ENCODE peak calls at places on chromosomes 11 and 22, in six cellular contexts. N is H1, S is H9, O is IMR-90, T is mesenchymal stem cell, G is trophoblast cell. X is an unnamed sample.

GRCh38 chr11:8740156-8740555 is 57.6 kb downstream of the RPL27A start:
- DNase-seq in S (no peak), O (no peak), G (no peak), T (no peak), N (no peak), X (no peak)

GRCh38 chr11:96122601-96123044 is 198.7 kb upstream of the MTMR2 start:
- DNase-seq in T (no peak), G (peak; percentile 71), S (no peak), N (no peak), O (peak; percentile 35), X (no peak)

GRCh38 chr22:42068351-42068730 is 2.3 kb downstream of the NAGA start:
- DNase-seq in N (no peak), G (no peak), O (no peak), S (no peak), T (no peak), X (no peak)

GRCh38 chr11:33500865-33501479 is 199.7 kb downstream of the C11orf91 start:
- DNase-seq in G (no peak), N (no peak), O (peak; percentile 65), T (peak; percentile 55), S (no peak), X (peak; percentile 62)

GRCh38 chr11:68994161-68994890 is 13.5 kb upstream of the MRGPRD start:
- DNase-seq in T (no peak), N (peak; percentile 37), O (no peak), S (no peak), G (no peak), X (no peak)

GRCh38 chr11:134445601-134446325 is 33.7 kb upstream of the B3GAT1 start:
- DNase-seq in T (no peak), S (no peak), G (no peak), N (no peak), O (no peak), X (no peak)

GRCh38 chr22:36301384-36301828 is 48.5 kb downstream of the APOL1 start:
- DNase-seq in T (peak; percentile 76), S (peak; percentile 93), G (peak; percentile 87), N (peak; percentile 93), O (peak; percentile 73), X (peak; percentile 54)

GRCh38 chr11:30429550-30429949 is 106.6 kb downstream of the ARL14EP start:
- DNase-seq in N (no peak), S (no peak), G (no peak), T (no peak), O (no peak), X (no peak)

GRCh38 chr11:34416746-34417145 is 22.0 kb upstream of the CAT start:
- DNase-seq in S (no peak), N (no peak), G (no peak), O (no peak), T (no peak), X (no peak)

GRCh38 chr11:86174101-86175046 is 70.2 kb upstream of the EED start:
- DNase-seq in G (peak; percentile 96), N (no peak), S (no peak), T (peak; percentile 95), O (peak; percentile 99), X (no peak)

GRCh38 chr11:73598719-73599379 is 937 bp upstream of the FAM168A start:
- DNase-seq in S (no peak), T (no peak), G (no peak), O (no peak), N (no peak), X (no peak)

GRCh38 chr11:120095516-120095915 is 42.4 kb downstream of the TRIM29 start:
- DNase-seq in O (no peak), G (no peak), T (no peak), S (no peak), N (no peak), X (no peak)

GRCh38 chr11:65851811-65852507 is 6.0 kb downstream of the CFL1 start:
- DNase-seq in G (no peak), O (no peak), T (no peak), S (peak; percentile 27), N (no peak), X (no peak)

GRCh38 chr22:18103527-18104269 is 6.9 kb upstream of the TUBA8 start:
- DNase-seq in N (no peak), O (no peak), S (no peak), T (no peak), G (no peak), X (no peak)

GRCh38 chr11:2714871-2715270 is 15.1 kb upstream of the KCNQ1OT1 start:
- DNase-seq in G (no peak), N (no peak), O (no peak), T (no peak), S (no peak), X (no peak)

GRCh38 chr11:20599424-20600346 is at the start of gene SLC6A5:
- DNase-seq in N (peak; percentile 88), O (peak; percentile 19), S (peak; percentile 90), T (peak; percentile 19), G (peak; percentile 30), X (peak; percentile 85)

DNA sequence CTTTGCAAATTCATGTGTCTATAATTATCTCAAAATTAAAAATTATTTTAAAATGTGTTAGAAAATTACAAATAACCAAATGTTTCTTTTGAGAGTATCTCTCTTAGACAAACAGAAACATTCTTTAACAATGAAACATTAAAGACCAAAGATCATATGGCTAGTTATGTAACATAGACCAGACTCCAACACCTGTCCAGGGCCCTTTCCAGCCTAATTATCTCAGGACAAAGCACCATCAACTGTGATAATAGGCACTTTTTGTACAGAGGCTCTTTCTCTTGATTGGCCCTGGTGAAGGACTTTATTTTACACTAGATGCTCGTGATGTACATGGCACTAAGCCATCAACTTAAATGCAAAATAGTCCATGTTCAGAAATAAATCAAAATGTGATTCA is 5.0 kb upstream of the PLEKHA7 start:
- DNase-seq in S (no peak), N (no peak), O (no peak), T (no peak), G (no peak), X (no peak)
- H3K14ac ChIP-seq in S (no peak overlapping the region), N (no peak overlapping the region), O (no peak overlapping the region), T (no peak overlapping the region), G (no peak overlapping the region), X (no peak overlapping the region)

DNA sequence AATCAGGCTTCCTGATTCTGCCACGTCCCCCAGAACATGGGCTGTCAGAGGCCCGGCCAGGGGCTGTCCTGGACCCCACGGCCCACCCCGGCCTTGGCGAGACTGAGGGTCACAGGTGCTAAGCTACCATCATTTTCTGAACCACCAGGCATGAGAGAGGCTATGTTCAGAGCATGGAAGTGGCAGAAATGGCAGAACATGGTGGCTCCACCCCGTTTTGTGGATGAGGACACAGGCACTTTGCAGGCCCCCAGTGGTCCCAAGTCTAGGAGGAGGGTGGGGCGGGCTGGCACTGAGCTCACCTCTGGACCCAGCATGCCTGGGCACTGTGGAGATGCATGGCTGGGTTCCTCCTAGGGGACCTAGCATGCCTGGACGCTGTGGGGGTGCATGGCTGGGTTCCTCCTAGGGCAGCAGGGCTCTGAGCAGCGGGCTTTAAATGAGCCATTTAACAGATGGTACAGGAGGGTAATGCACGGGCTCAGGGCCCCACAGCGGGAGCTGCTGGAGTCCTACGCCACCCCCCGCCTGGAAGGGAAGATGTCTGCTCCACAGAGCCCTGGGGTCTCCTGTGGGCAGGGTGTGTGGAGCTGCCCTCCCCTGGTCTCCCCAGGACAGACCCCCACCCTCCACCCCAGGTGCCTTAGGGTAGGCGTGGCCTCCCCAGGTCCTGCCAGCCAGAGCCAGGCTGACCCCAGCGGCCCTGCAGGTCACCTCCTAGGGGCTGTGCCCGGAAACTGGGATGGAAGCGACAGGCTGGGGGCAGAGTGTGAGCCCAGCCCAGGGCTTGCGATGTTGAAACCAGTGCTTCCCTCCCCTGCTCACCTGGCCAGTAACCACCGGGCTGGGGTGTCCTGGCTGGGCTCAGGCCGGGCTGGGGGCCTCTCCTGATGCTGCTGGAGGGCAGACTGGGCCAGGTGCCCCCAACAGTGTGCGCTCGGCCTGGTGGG is 6.1 kb upstream of the MUC5AC start:
- DNase-seq in S (peak; percentile 24), G (no peak), O (no peak), N (no peak), T (no peak), X (no peak)
- H3K4me2 ChIP-seq in S (no peak overlapping the region), G (no peak overlapping the region), O (peak overlapping the region; percentile 5), N (no peak overlapping the region), T (peak overlapping the region; percentile 19), X (no peak overlapping the region)

DNA sequence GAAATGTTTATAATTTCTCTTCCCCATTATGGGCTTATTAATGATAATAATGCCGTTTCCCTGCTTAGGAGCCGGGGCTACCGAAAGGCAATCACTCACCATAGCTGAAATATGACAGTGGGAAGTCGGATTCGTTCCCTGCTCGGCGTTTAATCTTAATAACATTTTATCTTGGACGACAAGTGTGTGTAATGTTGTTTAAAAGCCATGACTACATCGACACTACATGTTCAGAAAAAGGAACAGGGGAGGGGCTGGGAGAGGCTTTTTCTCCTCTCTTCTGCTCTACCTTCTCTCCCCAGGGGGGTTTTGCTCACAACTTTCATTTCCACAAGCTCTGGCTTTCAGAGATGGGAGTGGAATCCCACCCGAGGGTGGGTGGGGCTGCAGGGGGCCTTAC is 105.5 kb downstream of the DSCAML1 start:
- DNase-seq in O (no peak), S (no peak), G (no peak), N (no peak), T (no peak), X (no peak)
- H3K27ac ChIP-seq in O (no peak overlapping the region), S (no peak overlapping the region), G (no peak overlapping the region), N (no peak overlapping the region), T (no peak overlapping the region), X (no peak overlapping the region)

DNA sequence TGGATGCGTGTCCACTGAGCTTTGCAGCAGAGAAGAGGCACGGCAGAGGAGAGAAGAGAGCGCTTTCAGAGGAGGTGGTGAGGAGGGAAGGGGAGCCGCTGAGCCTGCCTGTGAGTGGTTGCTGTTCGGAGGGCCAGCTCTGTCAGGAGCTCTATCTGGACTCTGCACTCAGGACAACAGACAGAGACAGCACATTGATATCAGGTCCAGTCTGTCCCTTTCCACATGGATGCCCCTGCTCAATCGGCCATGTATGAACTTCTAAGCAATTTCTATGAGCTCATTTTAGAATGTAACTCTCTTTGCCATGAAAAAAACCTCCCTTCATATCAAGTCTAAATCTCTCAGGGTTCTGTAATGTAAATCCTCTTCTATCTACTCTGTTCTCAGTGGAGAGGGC is 158.5 kb downstream of the KIRREL3 start:
- DNase-seq in T (no peak), O (no peak), G (no peak), S (no peak), N (no peak), X (no peak)
- H3K14ac ChIP-seq in T (no peak overlapping the region), O (no peak overlapping the region), G (no peak overlapping the region), S (no peak overlapping the region), N (no peak overlapping the region), X (no peak overlapping the region)

GRCh38 chr11:45259607-45260006 is 26.5 kb downstream of the SYT13 start:
- DNase-seq in S (no peak), N (no peak), O (no peak), T (no peak), G (no peak), X (no peak)
- H3K4me2 ChIP-seq in S (no peak overlapping the region), N (no peak overlapping the region), O (no peak overlapping the region), T (no peak overlapping the region), G (no peak overlapping the region), X (no peak overlapping the region)

GRCh38 chr11:78465169-78465942 is 47.7 kb upstream of the GAB2 start:
- DNase-seq in O (no peak), N (no peak), G (no peak), S (no peak), T (no peak), X (no peak)
- H3K27ac ChIP-seq in O (no peak overlapping the region), N (no peak overlapping the region), G (no peak overlapping the region), S (no peak overlapping the region), T (no peak overlapping the region), X (no peak overlapping the region)

GRCh38 chr22:45306139-45306538 is 3.6 kb upstream of the FAM118A start:
- DNase-seq in S (no peak), N (no peak), T (no peak), O (no peak), G (no peak), X (no peak)
- H3K14ac ChIP-seq in S (no peak overlapping the region), N (no peak overlapping the region), T (no peak overlapping the region), O (no peak overlapping the region), G (no peak overlapping the region), X (no peak overlapping the region)